ENCODE peak calls at places on chromosomes 16 and 17, in seven cellular contexts. C is cardiac muscle cell; L is tibial artery; G is HT-29; I is islet precursor cell; K is breast epithelium; S is activated naive CD4-positive, alpha-beta T cell. Z is an unnamed sample.

GRCh38 chr17:21282231-21282630 is 2.3 kb upstream of the MAP2K3 start:
- DNase-seq in G (no peak), S (no peak), C (peak), K (no peak), L (peak), I (peak), Z (no peak)

GRCh38 chr17:45413498-45413923 is 19.2 kb downstream of the ARHGAP27 start:
- DNase-seq in S (no peak), C (no peak), G (peak), L (peak), K (no peak), I (no peak), Z (no peak)

GRCh38 chr16:8655184-8655717 is 19.2 kb upstream of the ABAT start:
- DNase-seq in K (no peak), C (peak), G (peak), L (no peak), I (no peak), S (no peak), Z (no peak)

GRCh38 chr16:79393564-79393963 is 207.0 kb downstream of the MAF start:
- DNase-seq in I (no peak), L (no peak), S (no peak), G (no peak), C (no peak), K (no peak), Z (no peak)

GRCh38 chr16:24610421-24610765 is 71.0 kb downstream of the RBBP6 start:
- DNase-seq in G (no peak), I (peak), K (no peak), C (peak), S (no peak), L (no peak), Z (no peak)

GRCh38 chr17:33689725-33690124 is 396.6 kb upstream of the ASIC2 start:
- DNase-seq in L (no peak), S (no peak), K (no peak), G (no peak), C (no peak), I (no peak), Z (no peak)

GRCh38 chr16:3810198-3810664 is 70.3 kb downstream of the CREBBP start:
- DNase-seq in S (no peak), G (no peak), L (no peak), K (no peak), C (no peak), I (no peak), Z (no peak)

GRCh38 chr17:73151888-73152633 is 12.7 kb upstream of the SSTR2 start:
- DNase-seq in I (no peak), K (no peak), G (peak), S (no peak), L (no peak), C (no peak), Z (no peak)

GRCh38 chr17:41545829-41546410 is 17.8 kb upstream of the KRT19 start:
- DNase-seq in C (no peak), K (no peak), I (no peak), L (no peak), S (no peak), G (no peak), Z (no peak)

GRCh38 chr17:42779304-42779941 is 987 bp upstream of the WNK4 start:
- DNase-seq in K (no peak), I (no peak), C (no peak), L (no peak), S (no peak), G (peak), Z (no peak)

GRCh38 chr16:25024900-25025299 is 9.7 kb upstream of the ARHGAP17 start:
- DNase-seq in K (no peak), G (no peak), C (no peak), S (no peak), I (peak), L (no peak), Z (no peak)

GRCh38 chr17:50893183-50893993 is 27.2 kb upstream of the TOB1 start:
- DNase-seq in I (peak), S (no peak), C (peak), K (peak), L (peak), G (peak), Z (no peak)

GRCh38 chr17:55284001-55284884 is 19.5 kb downstream of the HLF start:
- DNase-seq in G (no peak), K (no peak), L (no peak), I (no peak), S (no peak), C (no peak), Z (no peak)

GRCh38 chr17:43774304-43775250 is 4.2 kb downstream of the DUSP3 start:
- DNase-seq in S (no peak), C (no peak), L (no peak), I (peak), K (no peak), G (no peak), Z (no peak)

GRCh38 chr17:273994-274832 is 78.4 kb downstream of the RPH3AL start:
- DNase-seq in C (no peak), S (no peak), L (peak), K (no peak), I (no peak), G (no peak), Z (peak)

GRCh38 chr16:47523342-47524006 is 62.3 kb downstream of the PHKB start:
- DNase-seq in I (no peak), L (no peak), G (peak), K (no peak), C (no peak), S (no peak), Z (no peak)

GRCh38 chr16:58859958-58860669 is 126.0 kb upstream of the GOT2 start:
- DNase-seq in I (no peak), C (no peak), L (no peak), G (no peak), S (no peak), K (no peak), Z (no peak)

GRCh38 chr17:59838196-59838911 is 54.4 kb downstream of the TUBD1 start:
- DNase-seq in K (no peak), I (no peak), G (peak), S (no peak), C (peak), L (no peak), Z (no peak)

GRCh38 chr16:12625716-12626115 is 178.0 kb downstream of the CPPED1 start:
- DNase-seq in I (no peak), C (no peak), L (no peak), G (no peak), K (no peak), S (no peak), Z (no peak)

GRCh38 chr17:2963332-2964027 is 99.9 kb downstream of the OR1D5 start:
- DNase-seq in G (no peak), L (peak), S (no peak), K (peak), I (no peak), C (no peak), Z (no peak)

GRCh38 chr16:86261379-86261778 is 248.9 kb upstream of the FOXF1 start:
- DNase-seq in I (peak), S (no peak), K (no peak), C (peak), L (no peak), G (peak), Z (no peak)

GRCh38 chr16:61323456-61323855 is 712.8 kb downstream of the CDH8 start:
- DNase-seq in C (peak), K (no peak), S (no peak), G (no peak), I (peak), L (no peak), Z (no peak)

GRCh38 chr16:31093132-31093703 is 1.4 kb downstream of the VKORC1 start:
- DNase-seq in S (no peak), I (peak), L (no peak), G (peak), C (peak), K (no peak), Z (peak)

GRCh38 chr17:64130559-64131001 is 636 bp upstream of the ERN1 start:
- DNase-seq in L (peak), I (no peak), K (no peak), S (no peak), C (peak), G (no peak), Z (no peak)

GRCh38 chr17:73393381-73393780 is 81.6 kb upstream of the CDC42EP4 start:
- DNase-seq in G (no peak), K (no peak), L (no peak), C (no peak), I (no peak), S (no peak), Z (no peak)

GRCh38 chr16:88314991-88315542 is 67.7 kb upstream of the ZNF469 start:
- DNase-seq in C (no peak), G (no peak), S (no peak), I (no peak), K (no peak), L (no peak), Z (no peak)

GRCh38 chr17:60832206-60832605 is 154.6 kb downstream of the BCAS3 start:
- DNase-seq in I (peak), G (no peak), C (peak), K (no peak), S (no peak), L (no peak), Z (no peak)

GRCh38 chr17:28270926-28271325 is 48.1 kb upstream of the TMEM97 start:
- DNase-seq in C (no peak), L (no peak), S (no peak), K (no peak), I (no peak), G (no peak), Z (no peak)

Z was measured in RWPE2.